ENCODE peak calls at places on chromosomes 13 and 19, in four cellular contexts. O, K, J and Q are unnamed samples.

GRCh38 chr13:97364031-97364430 is 69.9 kb upstream of the RAP2A start:
- DNase-seq in J (no peak), K (no peak), O (no peak), Q (no peak)

GRCh38 chr19:23547816-23548430 is 139.1 kb downstream of the ZNF675 start:
- DNase-seq in J (no peak), K (no peak), O (no peak), Q (peak)

GRCh38 chr13:52743569-52743968 is 3.9 kb upstream of the CNMD start:
- DNase-seq in O (no peak), J (no peak), K (no peak), Q (no peak)

GRCh38 chr19:42176990-42177685 is 40.3 kb downstream of the DEDD2 start:
- DNase-seq in K (peak), O (peak), J (peak), Q (peak)

GRCh38 chr19:35135389-35135909 is 590 bp upstream of the LGI4 start:
- DNase-seq in J (peak), K (peak), O (peak), Q (no peak)

GRCh38 chr13:25541434-25542123 is 169.8 kb downstream of the ATP8A2 start:
- DNase-seq in K (peak), O (no peak), J (no peak), Q (no peak)

GRCh38 chr19:54271106-54271505 is 9.8 kb downstream of the LILRB2 start:
- DNase-seq in K (peak), O (no peak), J (no peak), Q (no peak)

GRCh38 chr13:70183041-70183440 is 74.8 kb upstream of the KLHL1 start:
- DNase-seq in J (no peak), K (no peak), O (no peak), Q (no peak)

GRCh38 chr19:38831142-38831605 is 420 bp downstream of the ECH1 start:
- DNase-seq in K (peak), O (peak), J (peak), Q (peak)

GRCh38 chr13:76043882-76044281 is 407.8 kb downstream of the LMO7 start:
- DNase-seq in O (no peak), K (no peak), J (no peak), Q (no peak)

GRCh38 chr19:41563847-41564514 is 12.0 kb upstream of the CEACAM21 start:
- DNase-seq in K (no peak), O (peak), J (no peak), Q (no peak)

GRCh38 chr19:42216653-42217521 is 590 bp downstream of the DEDD2 start:
- DNase-seq in K (no peak), J (peak), O (peak), Q (no peak)

GRCh38 chr19:49682274-49682673 is 5.2 kb downstream of the PRMT1 start:
- DNase-seq in J (no peak), O (no peak), K (peak), Q (no peak)

GRCh38 chr13:51585234-51585672 is 991 bp downstream of the WDFY2 start:
- DNase-seq in K (peak), O (no peak), J (no peak), Q (no peak)

GRCh38 chr19:34109596-34109995 is 62.7 kb upstream of the LSM14A start:
- DNase-seq in O (no peak), K (no peak), J (no peak), Q (no peak)

GRCh38 chr19:35268546-35269424 is at the start of gene USF2:
- DNase-seq in K (peak), O (peak), J (peak), Q (peak)

GRCh38 chr19:5663904-5664303 is 16.4 kb downstream of the MICOS13 start:
- DNase-seq in K (no peak), O (no peak), J (no peak), Q (no peak)

GRCh38 chr13:19818223-19818842 is 35.6 kb upstream of the PSPC1 start:
- DNase-seq in J (peak), K (no peak), O (peak), Q (no peak)

GRCh38 chr19:39708594-39708993 is 4.3 kb downstream of the LGALS14 start:
- DNase-seq in K (no peak), J (no peak), O (no peak), Q (no peak)

GRCh38 chr19:30608471-30608870 is 236.3 kb downstream of the ZNF536 start:
- DNase-seq in K (no peak), O (no peak), J (no peak), Q (no peak)

GRCh38 chr13:99218969-99219368 is 18.3 kb downstream of the UBAC2 start:
- DNase-seq in J (no peak), K (no peak), O (peak), Q (no peak)

GRCh38 chr13:60627071-60627686 is 230.2 kb downstream of the TDRD3 start:
- DNase-seq in J (peak), O (peak), K (peak), Q (no peak)

GRCh38 chr13:43085545-43085944 is 62.2 kb downstream of the DNAJC15 start:
- DNase-seq in J (no peak), O (no peak), K (no peak), Q (peak)

GRCh38 chr13:85590231-85590931 is 208.8 kb downstream of the SLITRK6 start:
- DNase-seq in K (no peak), J (no peak), O (no peak), Q (peak)

GRCh38 chr13:20160346-20161274 is at the start of gene GJA3:
- DNase-seq in O (peak), K (no peak), J (peak), Q (no peak)

GRCh38 chr13:54433511-54434206 is 1405.0 kb downstream of the OLFM4 start:
- DNase-seq in J (no peak), O (no peak), K (no peak), Q (no peak)

GRCh38 chr19:4877753-4878490 is 10.5 kb upstream of the PLIN3 start:
- DNase-seq in O (peak), K (no peak), J (peak), Q (no peak)

GRCh38 chr19:46474211-46474610 is 2.8 kb upstream of the PNMA8A start:
- DNase-seq in O (no peak), K (no peak), J (no peak), Q (no peak)

GRCh38 chr19:36564391-36564790 is 8.7 kb downstream of the ZNF529 start:
- DNase-seq in K (no peak), J (no peak), O (no peak), Q (no peak)

GRCh38 chr19:39284032-39284431 is 12.2 kb upstream of the IFNL1 start:
- DNase-seq in O (no peak), J (no peak), K (no peak), Q (no peak)

GRCh38 chr13:46473806-46474205 is 79.2 kb upstream of the LRCH1 start:
- DNase-seq in J (no peak), K (no peak), O (no peak), Q (no peak)

GRCh38 chr13:106619688-106620555 is 52.0 kb upstream of the ARGLU1 start:
- DNase-seq in J (no peak), O (peak), K (peak), Q (peak)

GRCh38 chr13:33172911-33173310 is 112.6 kb downstream of the STARD13 start:
- DNase-seq in O (no peak), K (no peak), J (no peak), Q (no peak)